ENCODE peak calls at places on chromosomes 11 and 22, in ten cellular contexts. H, S, F, R, I, Z, M, C, J and W are unnamed samples.

GRCh38 chr22:47605886-47606285 is 843.4 kb downstream of the TBC1D22A start:
- DNase-seq in I (no peak), C (no peak), J (no peak), H (no peak), M (no peak), F (no peak), S (no peak), Z (no peak), R (no peak), W (no peak)

GRCh38 chr11:95144313-95145235 is 54.9 kb downstream of the ENDOD1 start:
- DNase-seq in R (no peak), H (peak; percentile 42), J (no peak), I (no peak), F (no peak), M (no peak), C (no peak), Z (no peak), S (no peak), W (no peak)

GRCh38 chr22:47757741-47758140 is 995.3 kb downstream of the TBC1D22A start:
- DNase-seq in M (no peak), Z (no peak), C (no peak), J (no peak), R (no peak), H (no peak), I (no peak), S (no peak), F (no peak), W (no peak)

GRCh38 chr22:20233351-20234313 is 34.5 kb downstream of the RTN4R start:
- DNase-seq in F (no peak), I (no peak), C (no peak), H (no peak), S (no peak), Z (no peak), J (no peak), M (no peak), R (no peak), W (no peak)

GRCh38 chr11:130439160-130439519 is 9.3 kb upstream of the ADAMTS15 start:
- DNase-seq in H (no peak), S (no peak), Z (no peak), I (no peak), M (no peak), J (no peak), C (no peak), F (no peak), R (no peak), W (no peak)

GRCh38 chr22:40423882-40424640 is 53.7 kb downstream of the SGSM3 start:
- DNase-seq in H (no peak), S (no peak), Z (no peak), F (no peak), I (no peak), J (no peak), M (no peak), C (peak; percentile 62), R (peak; percentile 68), W (no peak)

GRCh38 chr22:46934746-46935491 is 172.5 kb downstream of the TBC1D22A start:
- DNase-seq in I (no peak), M (no peak), Z (peak; percentile 76), S (no peak), H (peak; percentile 81), J (no peak), F (no peak), C (peak; percentile 44), R (peak; percentile 68), W (peak; percentile 58)

GRCh38 chr22:31253949-31254348 is 38.3 kb downstream of the PIK3IP1 start:
- DNase-seq in F (peak; percentile 68), J (no peak), S (peak; percentile 85), H (peak; percentile 82), M (no peak), I (no peak), Z (no peak), R (peak; percentile 31), C (peak; percentile 32), W (no peak)

GRCh38 chr11:16981651-16982194 is 32.5 kb downstream of the PLEKHA7 start:
- DNase-seq in Z (peak; percentile 28), R (no peak), M (no peak), C (no peak), H (no peak), I (no peak), J (no peak), S (no peak), F (no peak), W (no peak)

GRCh38 chr11:130514316-130514715 is 65.9 kb downstream of the ADAMTS15 start:
- DNase-seq in S (no peak), I (no peak), M (no peak), C (no peak), H (no peak), R (no peak), J (no peak), Z (no peak), F (no peak), W (no peak)

GRCh38 chr11:117072517-117073218 is 25.6 kb downstream of the SIK3 start:
- DNase-seq in Z (peak; percentile 91), R (no peak), F (no peak), S (no peak), M (no peak), J (no peak), C (no peak), I (no peak), H (peak; percentile 90), W (no peak)
- H3K27ac ChIP-seq in Z (no peak overlapping the region), R (peak overlapping the region; percentile 80), F (peak overlapping the region; percentile 87), S (no peak overlapping the region), M (no peak overlapping the region), J (no peak overlapping the region), C (peak overlapping the region; percentile 79), I (no peak overlapping the region), H (no peak overlapping the region), W (peak overlapping the region; percentile 19)

GRCh38 chr11:27460158-27460565 is 12.4 kb downstream of the LGR4 start:
- DNase-seq in S (no peak), J (no peak), C (no peak), R (no peak), I (no peak), Z (no peak), F (no peak), H (no peak), M (no peak), W (no peak)
- H3K4me1 ChIP-seq in S (peaks cover 3% of the 10 kb centered on the region), J (no peaks in the 10 kb centered on the region), C (peaks cover 21% of the 10 kb centered on the region), R (peaks cover 10% of the 10 kb centered on the region), I (peaks cover 4% of the 10 kb centered on the region), Z (peaks cover 10% of the 10 kb centered on the region), F (no peaks in the 10 kb centered on the region), H (peaks cover 20% of the 10 kb centered on the region), M (peaks cover 13% of the 10 kb centered on the region), W (peaks cover 36% of the 10 kb centered on the region)

DNA sequence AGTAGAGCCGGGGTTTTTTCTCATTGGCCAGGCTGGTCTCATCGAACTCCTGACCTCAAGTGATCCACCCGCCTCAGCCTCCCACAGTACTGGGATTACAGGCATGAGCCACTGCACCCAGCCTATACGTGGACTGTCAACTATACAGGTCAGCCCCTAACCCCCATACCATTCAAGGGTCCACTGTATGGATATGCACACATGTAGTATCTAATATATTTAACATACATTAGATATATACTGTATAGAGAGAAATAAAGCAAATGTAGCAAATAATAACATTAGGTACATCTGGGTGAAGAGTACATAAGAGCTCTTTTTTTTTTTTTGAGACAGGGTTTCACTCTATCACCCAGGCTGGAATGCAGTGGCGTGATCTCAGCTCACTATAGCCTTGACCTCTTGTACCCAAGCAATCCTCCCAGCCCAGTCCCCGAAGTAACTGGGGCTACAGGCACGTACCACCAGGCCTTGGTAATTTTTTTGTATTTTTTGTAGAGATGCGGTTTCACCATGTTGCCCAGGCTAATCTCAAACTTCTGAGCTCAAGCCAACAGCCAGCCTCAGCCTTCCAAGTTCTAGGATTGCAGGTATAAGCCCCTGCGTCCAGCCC is 1.5 kb upstream of the ATP5MGL start:
- DNase-seq in S (no peak), J (no peak), Z (no peak), H (no peak), I (no peak), F (no peak), C (no peak), M (no peak), R (no peak), W (no peak)
- H3K27ac ChIP-seq in S (peak overlapping the region; percentile 61), J (no peak overlapping the region), Z (no peak overlapping the region), H (no peak overlapping the region), I (no peak overlapping the region), F (no peak overlapping the region), C (peak overlapping the region; percentile 96), M (no peak overlapping the region), R (peak overlapping the region; percentile 99), W (peak overlapping the region; percentile 96)

GRCh38 chr11:117143390-117143789 is 697 bp upstream of the PAFAH1B2 start:
- DNase-seq in I (peak; percentile 72), M (no peak), F (peak; percentile 55), Z (no peak), S (peak; percentile 65), R (peak; percentile 54), H (no peak), J (no peak), C (peak; percentile 34), W (peak; percentile 64)

GRCh38 chr11:117143871-117144476 is at the start of gene PAFAH1B2:
- DNase-seq in F (peak; percentile 96), Z (peak; percentile 84), R (peak; percentile 94), C (peak; percentile 96), I (peak; percentile 97), M (peak; percentile 96), J (peak; percentile 92), S (peak; percentile 96), H (peak; percentile 90), W (peak; percentile 94)

GRCh38 chr11:117144477-117145392 is 648 bp downstream of the PAFAH1B2 start:
- DNase-seq in F (peak; percentile 68), J (peak; percentile 21), R (peak; percentile 56), M (peak; percentile 55), S (peak; percentile 74), H (peak; percentile 84), Z (no peak), I (peak; percentile 73), C (peak; percentile 53), W (peak; percentile 78)

GRCh38 chr11:117145393-117145761 is 1.3 kb downstream of the PAFAH1B2 start:
- DNase-seq in C (no peak), F (no peak), H (peak; percentile 73), J (no peak), Z (no peak), S (no peak), R (no peak), M (no peak), I (no peak), W (no peak)

DNA sequence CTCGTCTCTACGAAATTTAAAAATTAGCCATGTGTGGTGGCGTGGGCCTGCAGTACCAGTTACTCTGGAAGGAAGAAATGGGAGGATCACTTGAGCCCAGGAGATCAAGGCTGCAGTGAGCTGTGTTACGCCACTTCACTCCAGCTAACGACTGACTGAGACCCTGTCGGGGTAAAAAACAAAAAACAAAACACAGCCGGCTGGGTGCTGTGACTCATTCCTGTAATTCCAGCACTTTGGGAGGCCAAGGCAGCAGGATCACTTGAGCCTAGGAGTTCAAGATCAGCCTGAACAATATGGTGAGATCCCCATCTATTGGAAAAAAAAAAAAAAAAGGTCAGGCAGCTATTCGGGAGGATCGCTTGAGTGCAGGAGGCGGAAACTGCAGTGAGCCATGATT is 2.4 kb downstream of the PAFAH1B2 start:
- DNase-seq in Z (no peak), F (no peak), R (no peak), I (no peak), S (no peak), H (no peak), M (no peak), J (no peak), C (no peak), W (no peak)
- H3K4me1 ChIP-seq in Z (peaks cover 23% of the 10 kb centered on the region), F (peaks cover 5% of the 10 kb centered on the region), R (peaks cover 38% of the 10 kb centered on the region), I (peaks cover 2% of the 10 kb centered on the region), S (peaks cover 29% of the 10 kb centered on the region), H (peaks cover 11% of the 10 kb centered on the region), M (peaks cover 37% of the 10 kb centered on the region), J (peaks cover 31% of the 10 kb centered on the region), C (peaks cover 42% of the 10 kb centered on the region), W (peaks cover 51% of the 10 kb centered on the region)

GRCh38 chr11:132238331-132238730 is 867.9 kb downstream of the NTM start:
- DNase-seq in C (no peak), R (no peak), F (no peak), M (no peak), H (no peak), S (no peak), J (no peak), I (no peak), Z (no peak), W (no peak)
- H3K27ac ChIP-seq in C (no peak overlapping the region), R (no peak overlapping the region), F (no peak overlapping the region), M (no peak overlapping the region), H (no peak overlapping the region), S (no peak overlapping the region), J (no peak overlapping the region), I (no peak overlapping the region), Z (no peak overlapping the region), W (no peak overlapping the region)